ENCODE peak calls at places on chromosomes 6 and 20, in ten cellular contexts. R is KBM-7, L is K562, O is mammary epithelial cell, T is sciatic nerve, S is fibroblast of lung, Z is AG08395, P is ureter, J is GM23248, D is HTR-8/SVneo. K is an unnamed sample.

GRCh38 chr6:1316482-1317220 is 4.8 kb downstream of the FOXQ1 start:
- DNase-seq in R (no peak), L (no peak), O (no peak), T (no peak), S (no peak), Z (no peak), P (peak; percentile 65), J (peak; percentile 52), D (no peak), K (no peak)

GRCh38 chr6:27478141-27478705 is 5.3 kb upstream of the ZNF184 start:
- DNase-seq in R (peak; percentile 11), L (no peak), O (peak; percentile 33), T (no peak), S (peak; percentile 29), Z (peak; percentile 7), P (no peak), J (peak; percentile 57), D (no peak), K (peak; percentile 11)

GRCh38 chr20:57399587-57400261 is 8.5 kb downstream of the RBM38 start:
- DNase-seq in R (no peak), L (no peak), O (no peak), T (no peak), S (peak; percentile 20), Z (peak; percentile 50), P (no peak), J (no peak), D (no peak), K (no peak)

GRCh38 chr20:4973330-4974097 is 27.8 kb downstream of the SLC23A2 start:
- DNase-seq in R (peak; percentile 75), L (no peak), O (no peak), T (peak; percentile 75), S (peak; percentile 86), Z (peak; percentile 70), P (peak; percentile 56), J (peak; percentile 85), D (no peak), K (no peak)

GRCh38 chr6:42781811-42782688 is at the start of gene BICRAL:
- DNase-seq in R (peak; percentile 84), L (peak; percentile 87), O (peak; percentile 56), T (peak; percentile 75), S (peak; percentile 89), Z (peak; percentile 77), P (peak; percentile 60), J (peak; percentile 76), D (peak; percentile 77), K (no peak)

GRCh38 chr6:18096423-18096822 is 26.1 kb downstream of the NHLRC1 start:
- DNase-seq in R (no peak), L (no peak), O (no peak), T (no peak), S (no peak), Z (no peak), P (no peak), J (no peak), D (no peak), K (no peak)

GRCh38 chr6:30007132-30007764 is 53.8 kb upstream of the POLR1H start:
- DNase-seq in R (no peak), L (no peak), O (no peak), T (no peak), S (no peak), Z (no peak), P (no peak), J (no peak), D (no peak), K (no peak)

GRCh38 chr20:6919792-6920468 is 152.4 kb downstream of the BMP2 start:
- DNase-seq in R (no peak), L (no peak), O (no peak), T (no peak), S (no peak), Z (no peak), P (no peak), J (no peak), D (no peak), K (no peak)

GRCh38 chr20:41151134-41151869 is 14.0 kb downstream of the PLCG1 start:
- DNase-seq in R (no peak), L (no peak), O (no peak), T (no peak), S (no peak), Z (no peak), P (no peak), J (no peak), D (no peak), K (no peak)

GRCh38 chr6:33815854-33816253 is 12.1 kb upstream of the MLN start:
- DNase-seq in R (no peak), L (peak; percentile 53), O (no peak), T (no peak), S (peak; percentile 11), Z (peak; percentile 34), P (no peak), J (peak; percentile 29), D (peak; percentile 75), K (peak; percentile 53)

GRCh38 chr6:80488190-80488589 is 381.7 kb downstream of the BCKDHB start:
- DNase-seq in R (no peak), L (no peak), O (no peak), T (no peak), S (no peak), Z (no peak), P (no peak), J (no peak), D (no peak), K (no peak)

GRCh38 chr6:21024621-21025020 is 490.4 kb downstream of the CDKAL1 start:
- DNase-seq in R (no peak), L (no peak), O (no peak), T (no peak), S (no peak), Z (no peak), P (no peak), J (no peak), D (no peak), K (no peak)

GRCh38 chr20:2042400-2042799 is 48.5 kb upstream of the PDYN start:
- DNase-seq in R (no peak), L (no peak), O (peak; percentile 64), T (no peak), S (peak; percentile 65), Z (peak; percentile 92), P (no peak), J (peak; percentile 90), D (peak; percentile 42), K (no peak)

GRCh38 chr6:116402108-116402507 is 31.4 kb downstream of the DSE start:
- DNase-seq in R (no peak), L (no peak), O (no peak), T (no peak), S (no peak), Z (no peak), P (no peak), J (peak; percentile 29), D (no peak), K (no peak)

GRCh38 chr6:30981942-30982772 is 1.4 kb upstream of the MUC21 start:
- DNase-seq in R (no peak), L (peak; percentile 25), O (peak; percentile 82), T (no peak), S (peak; percentile 87), Z (peak; percentile 68), P (peak; percentile 58), J (peak; percentile 81), D (peak; percentile 45), K (no peak)

GRCh38 chr6:81166770-81167169 is 585.7 kb downstream of the TENT5A start:
- DNase-seq in R (no peak), L (no peak), O (no peak), T (no peak), S (peak; percentile 88), Z (peak; percentile 59), P (no peak), J (peak; percentile 75), D (no peak), K (peak; percentile 1)

GRCh38 chr6:123940551-123940950 is 136.9 kb downstream of the NKAIN2 start:
- DNase-seq in R (no peak), L (no peak), O (no peak), T (no peak), S (peak; percentile 33), Z (no peak), P (no peak), J (no peak), D (no peak), K (no peak)

GRCh38 chr6:3894535-3895302 is 45.5 kb downstream of the FAM50B start:
- DNase-seq in R (no peak), L (no peak), O (no peak), T (no peak), S (no peak), Z (no peak), P (no peak), J (no peak), D (no peak), K (no peak)

GRCh38 chr20:63427206-63427605 is 45.2 kb downstream of the KCNQ2 start:
- DNase-seq in R (no peak), L (no peak), O (no peak), T (no peak), S (no peak), Z (no peak), P (no peak), J (no peak), D (no peak), K (no peak)

GRCh38 chr6:107179004-107179403 is 63.7 kb upstream of the BEND3 start:
- DNase-seq in R (peak; percentile 11), L (peak; percentile 28), O (no peak), T (no peak), S (no peak), Z (no peak), P (no peak), J (peak; percentile 8), D (no peak), K (peak; percentile 16)